ENCODE peak calls at places on chromosomes 16 and 17, in five cellular contexts. C is Right ventricle myocardium superior; Z is HEK293T; D is HT1080; Q is stimulated activated CD4-positive, alpha-beta T cell treated with anti-CD3 and anti-CD28 coated beads, Interleukin-15, amount 100 ng/mL, for 48 hours. A is an unnamed sample.

GRCh38 chr16:15897834-15898254 is 9.4 kb upstream of the CEP20 start:
- DNase-seq in C (no peak), Z (no peak), D (peak; percentile 56), Q (peak; percentile 26), A (no peak)

GRCh38 chr17:2323629-2324314 is 12.5 kb downstream of the TSR1 start:
- DNase-seq in C (no peak), Z (no peak), D (no peak), Q (no peak), A (peak; percentile 6)

GRCh38 chr17:28347261-28347891 is 10.0 kb downstream of the POLDIP2 start:
- DNase-seq in C (no peak), Z (no peak), D (peak; percentile 95), Q (no peak), A (peak; percentile 94)

GRCh38 chr17:17205368-17206148 is 575 bp downstream of the PLD6 start:
- DNase-seq in C (peak; percentile 71), Z (peak; percentile 70), D (no peak), Q (peak; percentile 44), A (peak; percentile 27)

GRCh38 chr16:64363039-64363438 is 758.8 kb downstream of the CDH11 start:
- DNase-seq in C (no peak), Z (no peak), D (no peak), Q (no peak), A (no peak)

GRCh38 chr16:16108759-16109158 is 114.5 kb downstream of the ABCC6 start:
- DNase-seq in C (no peak), Z (no peak), D (no peak), Q (no peak), A (no peak)

GRCh38 chr17:37543527-37544122 is 53.9 kb downstream of the DUSP14 start:
- DNase-seq in C (no peak), Z (no peak), D (no peak), Q (no peak), A (no peak)

GRCh38 chr16:49441366-49441780 is 67.8 kb downstream of the C16orf78 start:
- DNase-seq in C (peak; percentile 62), Z (no peak), D (peak; percentile 3), Q (peak; percentile 25), A (peak; percentile 3)

GRCh38 chr16:89805136-89805905 is 11.1 kb downstream of the FANCA start:
- DNase-seq in C (no peak), Z (no peak), D (no peak), Q (no peak), A (no peak)

GRCh38 chr16:2774161-2774891 is 2.8 kb downstream of the ELOB start:
- DNase-seq in C (peak; percentile 34), Z (no peak), D (no peak), Q (no peak), A (no peak)

GRCh38 chr17:9557356-9557755 is 18.3 kb downstream of the STX8 start:
- DNase-seq in C (no peak), Z (no peak), D (no peak), Q (no peak), A (no peak)

A was measured in cardiac muscle cell.